ENCODE peak calls at places on chromosomes 6 and 20, in seven cellular contexts. S is activated naive CD4-positive, alpha-beta T cell treated with anti-CD3 and anti-CD28 coated beads, Interleukin-2, amount 10 ng/mL, durations not matched to agents 7 days and 5 days; A is activated T-cell treated with anti-CD3 and anti-CD28 coated beads, Interleukin-2, amount 50 U/mL, for 1 hour; X is GM23248; K is activated gamma-delta T cell treated with Interleukin-2 at 50 U/mL for 16 hours; F is AG04450; L is NCI-H82. Z is an unnamed sample.

GRCh38 chr6:161273356-161273751 is 507 bp downstream of the AGPAT4 start:
- DNase-seq in A (peak), F (no peak), S (peak), L (no peak), K (peak), X (peak), Z (peak)

GRCh38 chr6:150915868-150916267 is 50.4 kb downstream of the MTHFD1L start:
- DNase-seq in F (no peak), L (no peak), S (no peak), X (peak), K (no peak), A (no peak), Z (no peak)

GRCh38 chr6:152309648-152310047 is 327.5 kb downstream of the SYNE1 start:
- DNase-seq in L (no peak), X (no peak), K (peak), A (peak), F (no peak), S (peak), Z (peak)

GRCh38 chr6:119620846-119621570 is 271.4 kb upstream of the MAN1A1 start:
- DNase-seq in A (no peak), F (peak), L (no peak), X (peak), S (no peak), K (no peak), Z (no peak)

GRCh38 chr6:168372871-168373270 is 53.3 kb upstream of the DACT2 start:
- DNase-seq in K (no peak), L (no peak), F (no peak), S (no peak), X (no peak), A (no peak), Z (no peak)

GRCh38 chr6:123316733-123317323 is 319.9 kb downstream of the TRDN start:
- DNase-seq in K (no peak), F (no peak), X (peak), L (peak), S (no peak), A (no peak), Z (no peak)

GRCh38 chr20:59577037-59577808 is 27.1 kb upstream of the PHACTR3 start:
- DNase-seq in X (no peak), S (no peak), K (no peak), L (no peak), A (no peak), F (no peak), Z (no peak)

GRCh38 chr6:131831392-131831791 is 23.6 kb downstream of the ENPP1 start:
- DNase-seq in L (no peak), X (peak), A (no peak), F (no peak), K (no peak), S (no peak), Z (no peak)

GRCh38 chr20:12815369-12815768 is 193.4 kb upstream of the SPTLC3 start:
- DNase-seq in X (no peak), L (no peak), F (no peak), K (no peak), S (no peak), A (no peak), Z (no peak)

GRCh38 chr6:30871592-30872183 is 12.6 kb upstream of the DDR1 start:
- DNase-seq in F (no peak), S (no peak), X (no peak), L (no peak), A (no peak), K (no peak), Z (no peak)